ENCODE peak calls at places on chromosomes 4 and X, in ten cellular contexts. One of them, this sample, is unnamed.
A peak's percentile ranks its signal among the peaks of the same experiment; 100 is the strongest.

GRCh38 chr4:92387459-92388069 is 83.8 kb downstream of the GRID2 start:
- DNase-seq in NCI-H345: peak; percentile 16
- DNase-seq in NCI-H187 treated with DMSO at 0.1 percent for 48 hours: peak; percentile 54
- DNase-seq in progenitor cell of endocrine pancreas: no peak
- DNase-seq in iPS-NIHi11: peak; percentile 57
- DNase-seq in sigmoid colon: no peak
- DNase-seq in glomerular endothelial cell: peak; percentile 36
- DNase-seq in NCI-H2171 treated with DMSO at 0.1 percent for 48 hours: peak; percentile 40
- DNase-seq in RCC 7860: peak; percentile 32
- DNase-seq in A172: peak; percentile 66
- DNase-seq in this sample: no peak

GRCh38 chr4:11042760-11043159 is 358.2 kb upstream of the CLNK start:
- DNase-seq in NCI-H345: no peak
- DNase-seq in NCI-H187 treated with DMSO at 0.1 percent for 48 hours: no peak
- DNase-seq in progenitor cell of endocrine pancreas: no peak
- DNase-seq in iPS-NIHi11: no peak
- DNase-seq in sigmoid colon: no peak
- DNase-seq in glomerular endothelial cell: no peak
- DNase-seq in NCI-H2171 treated with DMSO at 0.1 percent for 48 hours: no peak
- DNase-seq in RCC 7860: no peak
- DNase-seq in A172: no peak
- DNase-seq in this sample: no peak

GRCh38 chr4:6709230-6710114 is at the start of gene MRFAP1L1:
- DNase-seq in NCI-H345: peak; percentile 95
- DNase-seq in NCI-H187 treated with DMSO at 0.1 percent for 48 hours: peak; percentile 95
- DNase-seq in progenitor cell of endocrine pancreas: peak; percentile 94
- DNase-seq in iPS-NIHi11: peak; percentile 98
- DNase-seq in sigmoid colon: peak; percentile 97
- DNase-seq in glomerular endothelial cell: peak; percentile 73
- DNase-seq in NCI-H2171 treated with DMSO at 0.1 percent for 48 hours: peak; percentile 93
- DNase-seq in RCC 7860: peak; percentile 86
- DNase-seq in A172: peak; percentile 89
- DNase-seq in this sample: peak; percentile 83

GRCh38 chrX:154967603-154968002 is 54.9 kb downstream of the F8 start:
- DNase-seq in NCI-H345: no peak
- DNase-seq in NCI-H187 treated with DMSO at 0.1 percent for 48 hours: no peak
- DNase-seq in progenitor cell of endocrine pancreas: no peak
- DNase-seq in iPS-NIHi11: no peak
- DNase-seq in sigmoid colon: no peak
- DNase-seq in glomerular endothelial cell: no peak
- DNase-seq in NCI-H2171 treated with DMSO at 0.1 percent for 48 hours: no peak
- DNase-seq in RCC 7860: no peak
- DNase-seq in A172: peak; percentile 57
- DNase-seq in this sample: no peak

GRCh38 chr4:56271121-56271520 is 116.2 kb downstream of the AASDH start:
- DNase-seq in NCI-H345: no peak
- DNase-seq in NCI-H187 treated with DMSO at 0.1 percent for 48 hours: no peak
- DNase-seq in progenitor cell of endocrine pancreas: no peak
- DNase-seq in iPS-NIHi11: no peak
- DNase-seq in sigmoid colon: no peak
- DNase-seq in glomerular endothelial cell: no peak
- DNase-seq in NCI-H2171 treated with DMSO at 0.1 percent for 48 hours: no peak
- DNase-seq in RCC 7860: no peak
- DNase-seq in A172: peak; percentile 23
- DNase-seq in this sample: no peak

GRCh38 chr4:40719008-40719623 is 30.6 kb upstream of the NSUN7 start:
- DNase-seq in NCI-H345: peak; percentile 27
- DNase-seq in NCI-H187 treated with DMSO at 0.1 percent for 48 hours: peak; percentile 27
- DNase-seq in progenitor cell of endocrine pancreas: no peak
- DNase-seq in iPS-NIHi11: peak; percentile 67
- DNase-seq in sigmoid colon: no peak
- DNase-seq in glomerular endothelial cell: no peak
- DNase-seq in NCI-H2171 treated with DMSO at 0.1 percent for 48 hours: peak; percentile 37
- DNase-seq in RCC 7860: peak; percentile 41
- DNase-seq in A172: peak; percentile 38
- DNase-seq in this sample: no peak

GRCh38 chr4:17613761-17614415 is 553 bp upstream of the MED28 start:
- DNase-seq in NCI-H345: no peak
- DNase-seq in NCI-H187 treated with DMSO at 0.1 percent for 48 hours: no peak
- DNase-seq in progenitor cell of endocrine pancreas: peak; percentile 13
- DNase-seq in iPS-NIHi11: no peak
- DNase-seq in sigmoid colon: peak; percentile 76
- DNase-seq in glomerular endothelial cell: peak; percentile 54
- DNase-seq in NCI-H2171 treated with DMSO at 0.1 percent for 48 hours: peak; percentile 25
- DNase-seq in RCC 7860: peak; percentile 56
- DNase-seq in A172: no peak
- DNase-seq in this sample: no peak

GRCh38 chr4:13461511-13461910 is 22.6 kb downstream of the RAB28 start:
- DNase-seq in NCI-H345: no peak
- DNase-seq in NCI-H187 treated with DMSO at 0.1 percent for 48 hours: no peak
- DNase-seq in progenitor cell of endocrine pancreas: no peak
- DNase-seq in iPS-NIHi11: no peak
- DNase-seq in sigmoid colon: no peak
- DNase-seq in glomerular endothelial cell: no peak
- DNase-seq in NCI-H2171 treated with DMSO at 0.1 percent for 48 hours: no peak
- DNase-seq in RCC 7860: no peak
- DNase-seq in A172: no peak
- DNase-seq in this sample: no peak

GRCh38 chr4:151199496-151200190 is 77.3 kb upstream of the PRSS48 start:
- DNase-seq in NCI-H345: no peak
- DNase-seq in NCI-H187 treated with DMSO at 0.1 percent for 48 hours: no peak
- DNase-seq in progenitor cell of endocrine pancreas: no peak
- DNase-seq in iPS-NIHi11: no peak
- DNase-seq in sigmoid colon: no peak
- DNase-seq in glomerular endothelial cell: no peak
- DNase-seq in NCI-H2171 treated with DMSO at 0.1 percent for 48 hours: no peak
- DNase-seq in RCC 7860: no peak
- DNase-seq in A172: no peak
- DNase-seq in this sample: no peak

GRCh38 chr4:167234388-167234881 is at the start of gene SPOCK3:
- DNase-seq in NCI-H345: peak; percentile 34
- DNase-seq in NCI-H187 treated with DMSO at 0.1 percent for 48 hours: no peak
- DNase-seq in progenitor cell of endocrine pancreas: peak; percentile 33
- DNase-seq in iPS-NIHi11: peak; percentile 58
- DNase-seq in sigmoid colon: no peak
- DNase-seq in glomerular endothelial cell: no peak
- DNase-seq in NCI-H2171 treated with DMSO at 0.1 percent for 48 hours: no peak
- DNase-seq in RCC 7860: no peak
- DNase-seq in A172: peak; percentile 40
- DNase-seq in this sample: no peak

GRCh38 chrX:84729408-84729807 is 227.2 kb upstream of the HDX start:
- DNase-seq in NCI-H345: no peak
- DNase-seq in NCI-H187 treated with DMSO at 0.1 percent for 48 hours: no peak
- DNase-seq in progenitor cell of endocrine pancreas: no peak
- DNase-seq in iPS-NIHi11: no peak
- DNase-seq in sigmoid colon: no peak
- DNase-seq in glomerular endothelial cell: no peak
- DNase-seq in NCI-H2171 treated with DMSO at 0.1 percent for 48 hours: no peak
- DNase-seq in RCC 7860: no peak
- DNase-seq in A172: no peak
- DNase-seq in this sample: no peak

GRCh38 chrX:121150217-121150616 is 102.8 kb downstream of the GLUD2 start:
- DNase-seq in NCI-H345: no peak
- DNase-seq in NCI-H187 treated with DMSO at 0.1 percent for 48 hours: no peak
- DNase-seq in progenitor cell of endocrine pancreas: no peak
- DNase-seq in iPS-NIHi11: no peak
- DNase-seq in sigmoid colon: no peak
- DNase-seq in glomerular endothelial cell: no peak
- DNase-seq in NCI-H2171 treated with DMSO at 0.1 percent for 48 hours: no peak
- DNase-seq in RCC 7860: no peak
- DNase-seq in A172: no peak
- DNase-seq in this sample: no peak

GRCh38 chr4:182643801-182644311 is 273.3 kb downstream of the DCTD start:
- DNase-seq in NCI-H345: no peak
- DNase-seq in NCI-H187 treated with DMSO at 0.1 percent for 48 hours: no peak
- DNase-seq in progenitor cell of endocrine pancreas: no peak
- DNase-seq in iPS-NIHi11: no peak
- DNase-seq in sigmoid colon: no peak
- DNase-seq in glomerular endothelial cell: no peak
- DNase-seq in NCI-H2171 treated with DMSO at 0.1 percent for 48 hours: peak; percentile 10
- DNase-seq in RCC 7860: peak; percentile 37
- DNase-seq in A172: peak; percentile 80
- DNase-seq in this sample: no peak

GRCh38 chr4:7428261-7429068 is 6.3 kb downstream of the PSAPL1 start:
- DNase-seq in NCI-H345: no peak
- DNase-seq in NCI-H187 treated with DMSO at 0.1 percent for 48 hours: no peak
- DNase-seq in progenitor cell of endocrine pancreas: no peak
- DNase-seq in iPS-NIHi11: no peak
- DNase-seq in sigmoid colon: peak; percentile 55
- DNase-seq in glomerular endothelial cell: no peak
- DNase-seq in NCI-H2171 treated with DMSO at 0.1 percent for 48 hours: no peak
- DNase-seq in RCC 7860: no peak
- DNase-seq in A172: no peak
- DNase-seq in this sample: no peak

GRCh38 chr4:187480146-187481145 is 515.1 kb upstream of the ZFP42 start:
- DNase-seq in NCI-H345: no peak
- DNase-seq in NCI-H187 treated with DMSO at 0.1 percent for 48 hours: no peak
- DNase-seq in progenitor cell of endocrine pancreas: no peak
- DNase-seq in iPS-NIHi11: no peak
- DNase-seq in sigmoid colon: no peak
- DNase-seq in glomerular endothelial cell: no peak
- DNase-seq in NCI-H2171 treated with DMSO at 0.1 percent for 48 hours: no peak
- DNase-seq in RCC 7860: no peak
- DNase-seq in A172: peak; percentile 65
- DNase-seq in this sample: no peak

GRCh38 chr4:168832746-168833575 is 177.1 kb downstream of the CBR4 start:
- DNase-seq in NCI-H345: no peak
- DNase-seq in NCI-H187 treated with DMSO at 0.1 percent for 48 hours: no peak
- DNase-seq in progenitor cell of endocrine pancreas: peak; percentile 44
- DNase-seq in iPS-NIHi11: peak; percentile 67
- DNase-seq in sigmoid colon: peak; percentile 81
- DNase-seq in glomerular endothelial cell: no peak
- DNase-seq in NCI-H2171 treated with DMSO at 0.1 percent for 48 hours: no peak
- DNase-seq in RCC 7860: peak; percentile 22
- DNase-seq in A172: no peak
- DNase-seq in this sample: peak; percentile 73

GRCh38 chr4:112357897-112358296 is 60.7 kb downstream of the ALPK1 start:
- DNase-seq in NCI-H345: no peak
- DNase-seq in NCI-H187 treated with DMSO at 0.1 percent for 48 hours: no peak
- DNase-seq in progenitor cell of endocrine pancreas: no peak
- DNase-seq in iPS-NIHi11: no peak
- DNase-seq in sigmoid colon: no peak
- DNase-seq in glomerular endothelial cell: no peak
- DNase-seq in NCI-H2171 treated with DMSO at 0.1 percent for 48 hours: no peak
- DNase-seq in RCC 7860: no peak
- DNase-seq in A172: no peak
- DNase-seq in this sample: no peak

GRCh38 chr4:86338989-86339388 is 20.9 kb downstream of the MAPK10 start:
- DNase-seq in NCI-H345: no peak
- DNase-seq in NCI-H187 treated with DMSO at 0.1 percent for 48 hours: no peak
- DNase-seq in progenitor cell of endocrine pancreas: no peak
- DNase-seq in iPS-NIHi11: no peak
- DNase-seq in sigmoid colon: no peak
- DNase-seq in glomerular endothelial cell: no peak
- DNase-seq in NCI-H2171 treated with DMSO at 0.1 percent for 48 hours: no peak
- DNase-seq in RCC 7860: peak; percentile 76
- DNase-seq in A172: peak; percentile 73
- DNase-seq in this sample: no peak

GRCh38 chr4:152917533-152918395 is 18.4 kb upstream of the FHDC1 start:
- DNase-seq in NCI-H345: no peak
- DNase-seq in NCI-H187 treated with DMSO at 0.1 percent for 48 hours: no peak
- DNase-seq in progenitor cell of endocrine pancreas: no peak
- DNase-seq in iPS-NIHi11: no peak
- DNase-seq in sigmoid colon: no peak
- DNase-seq in glomerular endothelial cell: no peak
- DNase-seq in NCI-H2171 treated with DMSO at 0.1 percent for 48 hours: no peak
- DNase-seq in RCC 7860: no peak
- DNase-seq in A172: no peak
- DNase-seq in this sample: no peak

GRCh38 chr4:7872264-7872771 is 67.3 kb downstream of the AFAP1 start:
- DNase-seq in NCI-H345: peak; percentile 51
- DNase-seq in NCI-H187 treated with DMSO at 0.1 percent for 48 hours: no peak
- DNase-seq in progenitor cell of endocrine pancreas: no peak
- DNase-seq in iPS-NIHi11: no peak
- DNase-seq in sigmoid colon: peak; percentile 87
- DNase-seq in glomerular endothelial cell: no peak
- DNase-seq in NCI-H2171 treated with DMSO at 0.1 percent for 48 hours: peak; percentile 96
- DNase-seq in RCC 7860: no peak
- DNase-seq in A172: no peak
- DNase-seq in this sample: peak; percentile 68

GRCh38 chrX:23726196-23726595 is 16.9 kb downstream of the ACOT9 start:
- DNase-seq in NCI-H345: no peak
- DNase-seq in NCI-H187 treated with DMSO at 0.1 percent for 48 hours: no peak
- DNase-seq in progenitor cell of endocrine pancreas: no peak
- DNase-seq in iPS-NIHi11: no peak
- DNase-seq in sigmoid colon: no peak
- DNase-seq in glomerular endothelial cell: no peak
- DNase-seq in NCI-H2171 treated with DMSO at 0.1 percent for 48 hours: no peak
- DNase-seq in RCC 7860: no peak
- DNase-seq in A172: no peak
- DNase-seq in this sample: no peak

GRCh38 chr4:76023381-76023780 is at the start of gene CXCL10:
- DNase-seq in NCI-H345: no peak
- DNase-seq in NCI-H187 treated with DMSO at 0.1 percent for 48 hours: no peak
- DNase-seq in progenitor cell of endocrine pancreas: no peak
- DNase-seq in iPS-NIHi11: no peak
- DNase-seq in sigmoid colon: no peak
- DNase-seq in glomerular endothelial cell: no peak
- DNase-seq in NCI-H2171 treated with DMSO at 0.1 percent for 48 hours: no peak
- DNase-seq in RCC 7860: peak; percentile 28
- DNase-seq in A172: peak; percentile 7
- DNase-seq in this sample: no peak

GRCh38 chr4:185742766-185743165 is 69.2 kb downstream of the SORBS2 start:
- DNase-seq in NCI-H345: peak; percentile 2
- DNase-seq in NCI-H187 treated with DMSO at 0.1 percent for 48 hours: no peak
- DNase-seq in progenitor cell of endocrine pancreas: no peak
- DNase-seq in iPS-NIHi11: no peak
- DNase-seq in sigmoid colon: no peak
- DNase-seq in glomerular endothelial cell: no peak
- DNase-seq in NCI-H2171 treated with DMSO at 0.1 percent for 48 hours: peak; percentile 7
- DNase-seq in RCC 7860: no peak
- DNase-seq in A172: peak; percentile 57
- DNase-seq in this sample: no peak

GRCh38 chr4:140653718-140654515 is 85.2 kb upstream of the UCP1 start:
- DNase-seq in NCI-H345: no peak
- DNase-seq in NCI-H187 treated with DMSO at 0.1 percent for 48 hours: no peak
- DNase-seq in progenitor cell of endocrine pancreas: no peak
- DNase-seq in iPS-NIHi11: no peak
- DNase-seq in sigmoid colon: no peak
- DNase-seq in glomerular endothelial cell: no peak
- DNase-seq in NCI-H2171 treated with DMSO at 0.1 percent for 48 hours: no peak
- DNase-seq in RCC 7860: no peak
- DNase-seq in A172: no peak
- DNase-seq in this sample: no peak

GRCh38 chr4:44861756-44862155 is 135.4 kb upstream of the GNPDA2 start:
- DNase-seq in NCI-H345: no peak
- DNase-seq in NCI-H187 treated with DMSO at 0.1 percent for 48 hours: no peak
- DNase-seq in progenitor cell of endocrine pancreas: no peak
- DNase-seq in iPS-NIHi11: no peak
- DNase-seq in sigmoid colon: no peak
- DNase-seq in glomerular endothelial cell: no peak
- DNase-seq in NCI-H2171 treated with DMSO at 0.1 percent for 48 hours: no peak
- DNase-seq in RCC 7860: no peak
- DNase-seq in A172: peak; percentile 8
- DNase-seq in this sample: no peak

GRCh38 chr4:129218355-129218754 is 122.4 kb downstream of the C4orf33 start:
- DNase-seq in NCI-H345: peak; percentile 26
- DNase-seq in NCI-H187 treated with DMSO at 0.1 percent for 48 hours: no peak
- DNase-seq in progenitor cell of endocrine pancreas: no peak
- DNase-seq in iPS-NIHi11: no peak
- DNase-seq in sigmoid colon: no peak
- DNase-seq in glomerular endothelial cell: no peak
- DNase-seq in NCI-H2171 treated with DMSO at 0.1 percent for 48 hours: peak; percentile 3
- DNase-seq in RCC 7860: no peak
- DNase-seq in A172: peak; percentile 23
- DNase-seq in this sample: no peak

GRCh38 chrX:128805236-128805635 is 718.1 kb downstream of the SMARCA1 start:
- DNase-seq in NCI-H345: no peak
- DNase-seq in NCI-H187 treated with DMSO at 0.1 percent for 48 hours: no peak
- DNase-seq in progenitor cell of endocrine pancreas: no peak
- DNase-seq in iPS-NIHi11: no peak
- DNase-seq in sigmoid colon: no peak
- DNase-seq in glomerular endothelial cell: no peak
- DNase-seq in NCI-H2171 treated with DMSO at 0.1 percent for 48 hours: no peak
- DNase-seq in RCC 7860: no peak
- DNase-seq in A172: no peak
- DNase-seq in this sample: no peak

This sample was measured in ascending aorta.